ENCODE peak calls at places on chromosomes 2 and 18, in six cellular contexts. One of them, this sample, is unnamed.
A peak's percentile ranks its signal among the peaks of the same experiment; 100 is the strongest.

GRCh38 chr2:48315847-48316194 is 214.1 kb upstream of the STON1 start:
- DNase-seq in esophagus squamous epithelium: no peak
- DNase-seq in PC-9: no peak
- DNase-seq in astrocyte of the spinal cord: no peak
- DNase-seq in A549: peak; percentile 28
- DNase-seq in lung: no peak
- DNase-seq in this sample: no peak

GRCh38 chr18:52764271-52764670 is 424.3 kb downstream of the DCC start:
- DNase-seq in esophagus squamous epithelium: no peak
- DNase-seq in PC-9: no peak
- DNase-seq in astrocyte of the spinal cord: no peak
- DNase-seq in A549: no peak
- DNase-seq in lung: no peak
- DNase-seq in this sample: no peak

GRCh38 chr2:229342376-229342775 is 71.3 kb upstream of the PID1 start:
- DNase-seq in esophagus squamous epithelium: no peak
- DNase-seq in PC-9: no peak
- DNase-seq in astrocyte of the spinal cord: peak; percentile 29
- DNase-seq in A549: peak; percentile 63
- DNase-seq in lung: peak; percentile 50
- DNase-seq in this sample: peak; percentile 70

GRCh38 chr2:96869824-96870630 is at the start of gene SEMA4C:
- DNase-seq in esophagus squamous epithelium: no peak
- DNase-seq in PC-9: no peak
- DNase-seq in astrocyte of the spinal cord: peak; percentile 28
- DNase-seq in A549: peak; percentile 32
- DNase-seq in lung: peak; percentile 52
- DNase-seq in this sample: peak; percentile 53

GRCh38 chr18:37380546-37381110 is 185.0 kb downstream of the CELF4 start:
- DNase-seq in esophagus squamous epithelium: no peak
- DNase-seq in PC-9: no peak
- DNase-seq in astrocyte of the spinal cord: no peak
- DNase-seq in A549: no peak
- DNase-seq in lung: no peak
- DNase-seq in this sample: no peak

GRCh38 chr2:10031886-10032745 is 11.2 kb upstream of the KLF11 start:
- DNase-seq in esophagus squamous epithelium: no peak
- DNase-seq in PC-9: no peak
- DNase-seq in astrocyte of the spinal cord: no peak
- DNase-seq in A549: no peak
- DNase-seq in lung: no peak
- DNase-seq in this sample: no peak

GRCh38 chr2:53230691-53231090 is 536.9 kb upstream of the CHAC2 start:
- DNase-seq in esophagus squamous epithelium: no peak
- DNase-seq in PC-9: no peak
- DNase-seq in astrocyte of the spinal cord: no peak
- DNase-seq in A549: no peak
- DNase-seq in lung: no peak
- DNase-seq in this sample: no peak

GRCh38 chr2:233477548-233478433 is 88.8 kb downstream of the USP40 start:
- DNase-seq in esophagus squamous epithelium: no peak
- DNase-seq in PC-9: no peak
- DNase-seq in astrocyte of the spinal cord: no peak
- DNase-seq in A549: no peak
- DNase-seq in lung: peak; percentile 26
- DNase-seq in this sample: no peak

GRCh38 chr2:29544917-29545316 is 376.5 kb downstream of the ALK start:
- DNase-seq in esophagus squamous epithelium: no peak
- DNase-seq in PC-9: no peak
- DNase-seq in astrocyte of the spinal cord: no peak
- DNase-seq in A549: no peak
- DNase-seq in lung: no peak
- DNase-seq in this sample: no peak

GRCh38 chr2:46870051-46870839 is 45.4 kb downstream of the MCFD2 start:
- DNase-seq in esophagus squamous epithelium: no peak
- DNase-seq in PC-9: no peak
- DNase-seq in astrocyte of the spinal cord: no peak
- DNase-seq in A549: no peak
- DNase-seq in lung: no peak
- DNase-seq in this sample: peak; percentile 17

GRCh38 chr2:188293601-188294482 is 2.2 kb downstream of the GULP1 start:
- DNase-seq in esophagus squamous epithelium: no peak
- DNase-seq in PC-9: peak; percentile 42
- DNase-seq in astrocyte of the spinal cord: peak; percentile 80
- DNase-seq in A549: peak; percentile 73
- DNase-seq in lung: peak; percentile 59
- DNase-seq in this sample: peak; percentile 59

GRCh38 chr18:62452280-62452824 is 70.5 kb upstream of the ZCCHC2 start:
- DNase-seq in esophagus squamous epithelium: no peak
- DNase-seq in PC-9: peak; percentile 76
- DNase-seq in astrocyte of the spinal cord: no peak
- DNase-seq in A549: peak; percentile 41
- DNase-seq in lung: no peak
- DNase-seq in this sample: peak; percentile 39

GRCh38 chr18:34354351-34354750 is 129.6 kb upstream of the NOL4 start:
- DNase-seq in esophagus squamous epithelium: no peak
- DNase-seq in PC-9: no peak
- DNase-seq in astrocyte of the spinal cord: no peak
- DNase-seq in A549: no peak
- DNase-seq in lung: no peak
- DNase-seq in this sample: no peak

GRCh38 chr2:149782566-149782965 is 195.0 kb upstream of the MMADHC start:
- DNase-seq in esophagus squamous epithelium: no peak
- DNase-seq in PC-9: no peak
- DNase-seq in astrocyte of the spinal cord: no peak
- DNase-seq in A549: no peak
- DNase-seq in lung: no peak
- DNase-seq in this sample: peak; percentile 15

GRCh38 chr2:7572460-7572859 is 655.2 kb downstream of the RNF144A start:
- DNase-seq in esophagus squamous epithelium: no peak
- DNase-seq in PC-9: no peak
- DNase-seq in astrocyte of the spinal cord: no peak
- DNase-seq in A549: no peak
- DNase-seq in lung: no peak
- DNase-seq in this sample: no peak

GRCh38 chr2:28326873-28327495 is 65.7 kb upstream of the FOSL2 start:
- DNase-seq in esophagus squamous epithelium: no peak
- DNase-seq in PC-9: peak; percentile 44
- DNase-seq in astrocyte of the spinal cord: no peak
- DNase-seq in A549: no peak
- DNase-seq in lung: no peak
- DNase-seq in this sample: peak; percentile 54

GRCh38 chr2:164126960-164127359 is 391.2 kb upstream of the FIGN start:
- DNase-seq in esophagus squamous epithelium: no peak
- DNase-seq in PC-9: no peak
- DNase-seq in astrocyte of the spinal cord: peak; percentile 46
- DNase-seq in A549: peak; percentile 7
- DNase-seq in lung: no peak
- DNase-seq in this sample: peak; percentile 64

GRCh38 chr2:188596054-188596453 is 304.4 kb downstream of the GULP1 start:
- DNase-seq in esophagus squamous epithelium: no peak
- DNase-seq in PC-9: no peak
- DNase-seq in astrocyte of the spinal cord: peak; percentile 60
- DNase-seq in A549: peak; percentile 12
- DNase-seq in lung: no peak
- DNase-seq in this sample: peak; percentile 94

GRCh38 chr18:3935316-3935715 is 485.3 kb downstream of the TGIF1 start:
- DNase-seq in esophagus squamous epithelium: no peak
- DNase-seq in PC-9: no peak
- DNase-seq in astrocyte of the spinal cord: no peak
- DNase-seq in A549: no peak
- DNase-seq in lung: no peak
- DNase-seq in this sample: no peak

GRCh38 chr2:32668254-32668653 is 40.4 kb downstream of the TTC27 start:
- DNase-seq in esophagus squamous epithelium: no peak
- DNase-seq in PC-9: no peak
- DNase-seq in astrocyte of the spinal cord: no peak
- DNase-seq in A549: no peak
- DNase-seq in lung: no peak
- DNase-seq in this sample: no peak

GRCh38 chr2:157874997-157875719 is 972 bp downstream of the ACVR1 start:
- DNase-seq in esophagus squamous epithelium: no peak
- DNase-seq in PC-9: peak; percentile 42
- DNase-seq in astrocyte of the spinal cord: peak; percentile 87
- DNase-seq in A549: peak; percentile 14
- DNase-seq in lung: peak; percentile 29
- DNase-seq in this sample: peak; percentile 83

GRCh38 chr2:42035241-42035640 is 12.6 kb upstream of the PKDCC start:
- DNase-seq in esophagus squamous epithelium: no peak
- DNase-seq in PC-9: no peak
- DNase-seq in astrocyte of the spinal cord: no peak
- DNase-seq in A549: no peak
- DNase-seq in lung: no peak
- DNase-seq in this sample: no peak

GRCh38 chr18:42011053-42011452 is 56.0 kb downstream of the PIK3C3 start:
- DNase-seq in esophagus squamous epithelium: no peak
- DNase-seq in PC-9: no peak
- DNase-seq in astrocyte of the spinal cord: no peak
- DNase-seq in A549: no peak
- DNase-seq in lung: no peak
- DNase-seq in this sample: no peak
- TF ChIP-seq CTCF in esophagus squamous epithelium: no peak
- TF ChIP-seq CTCF in PC-9: no peak
- TF ChIP-seq CTCF in astrocyte of the spinal cord: no peak
- TF ChIP-seq CTCF in A549: no peak
- TF ChIP-seq CTCF in lung: no peak
- TF ChIP-seq CTCF in this sample: no peak

DNA sequence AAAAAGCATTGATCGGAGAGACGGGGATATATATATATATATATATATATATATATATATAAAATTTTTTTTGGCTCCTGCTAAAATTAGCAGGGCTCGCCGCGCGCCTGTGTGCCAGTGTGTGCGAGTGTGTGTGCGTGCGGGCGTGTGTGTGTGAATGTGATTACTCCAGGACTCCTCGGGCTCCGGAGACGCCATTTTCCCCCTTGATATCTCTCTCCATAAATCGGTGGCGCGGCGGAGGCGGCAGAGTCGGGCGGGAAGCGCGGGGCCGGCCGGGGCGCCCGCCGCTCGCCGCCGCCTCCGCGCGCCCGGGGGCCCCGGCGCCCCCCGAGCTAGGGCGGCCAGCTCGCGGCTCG is 797 bp upstream of the SETBP1 start:
- DNase-seq in esophagus squamous epithelium: no peak
- DNase-seq in PC-9: no peak
- DNase-seq in astrocyte of the spinal cord: peak; percentile 40
- DNase-seq in A549: peak; percentile 54
- DNase-seq in lung: no peak
- DNase-seq in this sample: peak; percentile 47
- H3K4me3 ChIP-seq in esophagus squamous epithelium: peak overlapping the region; percentile 66
- H3K4me3 ChIP-seq in PC-9: peak overlapping the region; percentile 91
- H3K4me3 ChIP-seq in astrocyte of the spinal cord: peak overlapping the region; percentile 57
- H3K4me3 ChIP-seq in A549: peak overlapping the region; percentile 69
- H3K4me3 ChIP-seq in lung: peak overlapping the region; percentile 79
- H3K4me3 ChIP-seq in this sample: peak overlapping the region; percentile 72

DNA sequence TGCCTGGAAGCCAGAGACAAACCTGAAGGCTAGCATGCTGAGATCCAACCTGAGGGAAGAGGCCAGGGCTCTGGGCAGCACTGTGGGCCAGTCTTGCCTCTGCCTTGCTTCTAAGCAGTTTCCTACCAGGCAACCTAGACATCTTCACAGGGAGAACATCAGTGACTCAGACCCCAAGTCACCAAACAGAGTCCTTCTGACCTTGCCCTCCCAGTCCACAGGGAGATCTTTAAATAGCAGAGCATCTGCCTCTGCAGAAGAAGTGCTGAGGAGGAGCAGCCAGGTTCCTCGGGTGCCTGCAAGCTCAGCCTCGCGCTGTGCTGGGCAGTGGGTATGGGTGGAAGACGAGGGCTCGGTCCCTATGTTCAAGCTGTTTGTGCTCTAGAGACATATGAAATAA is 66.7 kb downstream of the BOLA3 start:
- DNase-seq in esophagus squamous epithelium: no peak
- DNase-seq in PC-9: no peak
- DNase-seq in astrocyte of the spinal cord: no peak
- DNase-seq in A549: no peak
- DNase-seq in lung: no peak
- DNase-seq in this sample: no peak
- TF ChIP-seq CTCF in esophagus squamous epithelium: no peak
- TF ChIP-seq CTCF in PC-9: no peak
- TF ChIP-seq CTCF in astrocyte of the spinal cord: no peak
- TF ChIP-seq CTCF in A549: no peak
- TF ChIP-seq CTCF in lung: no peak
- TF ChIP-seq CTCF in this sample: no peak

GRCh38 chr2:101704046-101704466 is 6.5 kb downstream of the MAP4K4 start:
- DNase-seq in esophagus squamous epithelium: no peak
- DNase-seq in PC-9: no peak
- DNase-seq in astrocyte of the spinal cord: peak; percentile 60
- DNase-seq in A549: peak; percentile 32
- DNase-seq in lung: no peak
- DNase-seq in this sample: peak; percentile 90

GRCh38 chr2:101706819-101707177 is 9.3 kb downstream of the MAP4K4 start:
- DNase-seq in esophagus squamous epithelium: no peak
- DNase-seq in PC-9: no peak
- DNase-seq in astrocyte of the spinal cord: no peak
- DNase-seq in A549: no peak
- DNase-seq in lung: no peak
- DNase-seq in this sample: no peak

GRCh38 chr2:101704816-101705565 is 7.5 kb downstream of the MAP4K4 start:
- DNase-seq in esophagus squamous epithelium: no peak
- DNase-seq in PC-9: no peak
- DNase-seq in astrocyte of the spinal cord: no peak
- DNase-seq in A549: no peak
- DNase-seq in lung: no peak
- DNase-seq in this sample: peak; percentile 48

GRCh38 chr2:101710036-101710689 is 12.7 kb downstream of the MAP4K4 start:
- DNase-seq in esophagus squamous epithelium: no peak
- DNase-seq in PC-9: no peak
- DNase-seq in astrocyte of the spinal cord: no peak
- DNase-seq in A549: no peak
- DNase-seq in lung: no peak
- DNase-seq in this sample: no peak

GRCh38 chr2:101706121-101706818 is 8.8 kb downstream of the MAP4K4 start:
- DNase-seq in esophagus squamous epithelium: no peak
- DNase-seq in PC-9: no peak
- DNase-seq in astrocyte of the spinal cord: no peak
- DNase-seq in A549: no peak
- DNase-seq in lung: no peak
- DNase-seq in this sample: no peak
- H3K4me3 ChIP-seq in esophagus squamous epithelium: no peak overlapping the region
- H3K4me3 ChIP-seq in PC-9: no peak overlapping the region
- H3K4me3 ChIP-seq in astrocyte of the spinal cord: no peak overlapping the region
- H3K4me3 ChIP-seq in A549: no peak overlapping the region
- H3K4me3 ChIP-seq in lung: no peak overlapping the region
- H3K4me3 ChIP-seq in this sample: no peak overlapping the region

GRCh38 chr18:57438669-57439616 is 3.8 kb downstream of the ONECUT2 start:
- DNase-seq in esophagus squamous epithelium: no peak
- DNase-seq in PC-9: no peak
- DNase-seq in astrocyte of the spinal cord: no peak
- DNase-seq in A549: peak; percentile 43
- DNase-seq in lung: no peak
- DNase-seq in this sample: no peak
- TF ChIP-seq CTCF in esophagus squamous epithelium: no peak
- TF ChIP-seq CTCF in PC-9: no peak
- TF ChIP-seq CTCF in astrocyte of the spinal cord: peak; percentile 17
- TF ChIP-seq CTCF in A549: peak; percentile 49
- TF ChIP-seq CTCF in lung: no peak
- TF ChIP-seq CTCF in this sample: peak; percentile 15